ENCODE peak calls at places on chromosomes 2 and 18, in ten cellular contexts. Z is breast epithelium, D is fibroblast of the conjunctiva, P is tibial nerve, W is heart right ventricle, V is GM03348, J is globus pallidus, B is NCI-H82, X is WTC11, S is NCI-H2081 treated with DMSO at 0.1 percent for 48 hours. R is an unnamed sample.

GRCh38 chr18:38790303-38790702 is 1224.7 kb upstream of the CELF4 start:
- DNase-seq in Z (no peak), D (no peak), P (no peak), W (no peak), V (no peak), J (no peak), B (peak; percentile 36), X (peak; percentile 34), S (no peak), R (no peak)

GRCh38 chr2:191739194-191739593 is 61.3 kb downstream of the NABP1 start:
- DNase-seq in Z (no peak), D (no peak), P (no peak), W (no peak), V (no peak), J (no peak), B (no peak), X (no peak), S (no peak), R (no peak)

GRCh38 chr2:158099716-158100115 is 2.0 kb upstream of the UPP2 start:
- DNase-seq in Z (no peak), D (peak; percentile 17), P (no peak), W (no peak), V (no peak), J (no peak), B (no peak), X (no peak), S (no peak), R (no peak)

GRCh38 chr18:7950380-7951143 is 383.4 kb downstream of the PTPRM start:
- DNase-seq in Z (no peak), D (peak; percentile 24), P (no peak), W (no peak), V (peak; percentile 38), J (no peak), B (no peak), X (no peak), S (no peak), R (no peak)

GRCh38 chr2:950627-950992 is at the start of gene SNTG2:
- DNase-seq in Z (no peak), D (no peak), P (peak; percentile 11), W (peak; percentile 20), V (peak; percentile 88), J (no peak), B (peak; percentile 35), X (peak; percentile 66), S (no peak), R (no peak)

GRCh38 chr2:121825003-121825950 is 69.8 kb downstream of the TSN start:
- DNase-seq in Z (no peak), D (no peak), P (no peak), W (no peak), V (no peak), J (no peak), B (no peak), X (peak; percentile 19), S (peak; percentile 39), R (no peak)

GRCh38 chr2:215367647-215368492 is 56.0 kb downstream of the ATIC start:
- DNase-seq in Z (no peak), D (no peak), P (no peak), W (no peak), V (peak; percentile 23), J (no peak), B (peak; percentile 41), X (no peak), S (no peak), R (no peak)

GRCh38 chr2:217798191-217798590 is 204.6 kb downstream of the TNS1 start:
- DNase-seq in Z (no peak), D (no peak), P (no peak), W (peak; percentile 1), V (no peak), J (no peak), B (no peak), X (no peak), S (no peak), R (peak; percentile 40)

GRCh38 chr2:225841314-225841713 is 441.8 kb downstream of the NYAP2 start:
- DNase-seq in Z (no peak), D (peak; percentile 28), P (peak; percentile 19), W (no peak), V (no peak), J (no peak), B (no peak), X (no peak), S (no peak), R (no peak)

GRCh38 chr18:58385472-58385871 is 243.4 kb downstream of the ALPK2 start:
- DNase-seq in Z (no peak), D (no peak), P (no peak), W (no peak), V (no peak), J (no peak), B (no peak), X (no peak), S (no peak), R (no peak)

GRCh38 chr18:63266888-63267790 is 52.4 kb downstream of the BCL2 start:
- DNase-seq in Z (no peak), D (no peak), P (no peak), W (no peak), V (no peak), J (no peak), B (no peak), X (no peak), S (no peak), R (no peak)

GRCh38 chr2:15747172-15747550 is 155.5 kb downstream of the DDX1 start:
- DNase-seq in Z (no peak), D (no peak), P (no peak), W (no peak), V (no peak), J (no peak), B (no peak), X (no peak), S (no peak), R (no peak)

GRCh38 chr18:61852496-61852895 is 40.3 kb downstream of the RNF152 start:
- DNase-seq in Z (no peak), D (no peak), P (no peak), W (no peak), V (no peak), J (no peak), B (no peak), X (no peak), S (no peak), R (no peak)

GRCh38 chr2:24993797-24994196 is 22.0 kb upstream of the DNAJC27 start:
- DNase-seq in Z (no peak), D (no peak), P (no peak), W (no peak), V (no peak), J (no peak), B (no peak), X (no peak), S (no peak), R (no peak)

GRCh38 chr18:657311-657997 is at the start of gene TYMS:
- DNase-seq in Z (no peak), D (peak; percentile 10), P (no peak), W (peak; percentile 18), V (peak; percentile 71), J (peak; percentile 44), B (peak; percentile 95), X (peak; percentile 77), S (peak; percentile 28), R (peak; percentile 80)

GRCh38 chr18:69897397-69898108 is 50.1 kb downstream of the CD226 start:
- DNase-seq in Z (no peak), D (no peak), P (no peak), W (no peak), V (no peak), J (no peak), B (no peak), X (no peak), S (no peak), R (no peak)

GRCh38 chr2:9165625-9166024 is 41.0 kb upstream of the ASAP2 start:
- DNase-seq in Z (no peak), D (no peak), P (no peak), W (no peak), V (no peak), J (peak; percentile 76), B (no peak), X (no peak), S (no peak), R (no peak)

GRCh38 chr2:59000796-59001195 is 759.7 kb upstream of the FANCL start:
- DNase-seq in Z (no peak), D (no peak), P (no peak), W (no peak), V (no peak), J (no peak), B (no peak), X (no peak), S (no peak), R (no peak)

GRCh38 chr2:225740086-225740485 is 340.6 kb downstream of the NYAP2 start:
- DNase-seq in Z (no peak), D (peak; percentile 55), P (no peak), W (no peak), V (no peak), J (no peak), B (no peak), X (no peak), S (no peak), R (no peak)

GRCh38 chr2:215960825-215961224 is 52.5 kb downstream of the MREG start:
- DNase-seq in Z (no peak), D (no peak), P (no peak), W (no peak), V (no peak), J (no peak), B (peak; percentile 69), X (no peak), S (no peak), R (no peak)

GRCh38 chr2:101781730-101782426 is 84.4 kb downstream of the MAP4K4 start:
- DNase-seq in Z (no peak), D (no peak), P (no peak), W (no peak), V (no peak), J (no peak), B (no peak), X (no peak), S (no peak), R (no peak)

GRCh38 chr2:194328456-194328855 is 1328.6 kb upstream of the SLC39A10 start:
- DNase-seq in Z (no peak), D (no peak), P (no peak), W (no peak), V (no peak), J (no peak), B (no peak), X (no peak), S (no peak), R (no peak)

GRCh38 chr2:189086710-189087109 is 92.9 kb downstream of the COL5A2 start:
- DNase-seq in Z (no peak), D (peak; percentile 41), P (no peak), W (no peak), V (peak; percentile 60), J (no peak), B (no peak), X (no peak), S (no peak), R (no peak)

GRCh38 chr18:27789406-27789805 is 387.5 kb downstream of the CDH2 start:
- DNase-seq in Z (no peak), D (no peak), P (no peak), W (no peak), V (no peak), J (no peak), B (no peak), X (no peak), S (no peak), R (no peak)

R was measured in type B pancreatic cell.